ENCODE peak calls at places on chromosomes 16 and 17, in four cellular contexts. Y, F, R and K are unnamed samples.

GRCh38 chr17:7440823-7441174 is 1.5 kb downstream of the FGF11 start:
- DNase-seq in Y (peak; percentile 28), F (no peak), R (no peak), K (no peak)

GRCh38 chr16:31196324-31197088 is 6.1 kb downstream of the PYCARD start:
- DNase-seq in Y (no peak), F (no peak), R (no peak), K (no peak)

GRCh38 chr17:4127555-4127954 is 15.3 kb downstream of the ZZEF1 start:
- DNase-seq in Y (no peak), F (no peak), R (no peak), K (peak; percentile 15)

GRCh38 chr16:81483064-81483969 is 38.7 kb downstream of the CMIP start:
- DNase-seq in Y (no peak), F (no peak), R (no peak), K (peak; percentile 67)

GRCh38 chr16:8720080-8720966 is 45.9 kb downstream of the ABAT start:
- DNase-seq in Y (no peak), F (peak; percentile 37), R (peak; percentile 58), K (no peak)

GRCh38 chr17:61253293-61253801 is 146.3 kb upstream of the TBX2 start:
- DNase-seq in Y (no peak), F (no peak), R (peak; percentile 56), K (no peak)

GRCh38 chr17:1474402-1475189 is 17.9 kb downstream of the MYO1C start:
- DNase-seq in Y (no peak), F (peak; percentile 79), R (no peak), K (no peak)

GRCh38 chr16:53043986-53044571 is 8.6 kb downstream of the CHD9NB start:
- DNase-seq in Y (peak; percentile 46), F (no peak), R (peak; percentile 72), K (no peak)

GRCh38 chr17:80695979-80696378 is 151.3 kb downstream of the RPTOR start:
- DNase-seq in Y (no peak), F (no peak), R (peak; percentile 11), K (no peak)

GRCh38 chr16:70433456-70434103 is 5.3 kb downstream of the ST3GAL2 start:
- DNase-seq in Y (peak; percentile 33), F (no peak), R (peak; percentile 59), K (peak; percentile 87)

GRCh38 chr17:73226556-73227172 is 33.8 kb downstream of the COG1 start:
- DNase-seq in Y (no peak), F (no peak), R (no peak), K (peak; percentile 45)

GRCh38 chr17:1197781-1198490 is 18.2 kb upstream of the ABR start:
- DNase-seq in Y (peak; percentile 82), F (peak; percentile 86), R (peak; percentile 87), K (no peak)

GRCh38 chr16:3431779-3432219 is 11.5 kb downstream of the ZNF597 start:
- DNase-seq in Y (peak; percentile 19), F (peak; percentile 42), R (peak; percentile 61), K (peak; percentile 31)

GRCh38 chr17:5545051-5545987 is 39.0 kb downstream of the NLRP1 start:
- DNase-seq in Y (no peak), F (no peak), R (no peak), K (peak; percentile 21)

GRCh38 chr17:1470071-1470773 is 14.2 kb upstream of the CRK start:
- DNase-seq in Y (no peak), F (no peak), R (no peak), K (no peak)

GRCh38 chr17:12627177-12627629 is 38.5 kb upstream of the MYOCD start:
- DNase-seq in Y (no peak), F (no peak), R (peak; percentile 7), K (peak; percentile 100)

GRCh38 chr17:76544123-76544915 is 4.5 kb downstream of the PRCD start:
- DNase-seq in Y (no peak), F (no peak), R (no peak), K (no peak)

GRCh38 chr17:61363601-61364462 is 35.8 kb upstream of the TBX2 start:
- DNase-seq in Y (no peak), F (no peak), R (no peak), K (no peak)

GRCh38 chr16:88113545-88114045 is 162.4 kb downstream of the BANP start:
- DNase-seq in Y (no peak), F (no peak), R (no peak), K (no peak)

GRCh38 chr17:19724501-19725420 is 8.4 kb upstream of the SLC47A2 start:
- DNase-seq in Y (peak; percentile 77), F (peak; percentile 59), R (peak; percentile 70), K (no peak)

GRCh38 chr17:19470529-19471261 is 59.7 kb downstream of the RNF112 start:
- DNase-seq in Y (peak; percentile 63), F (no peak), R (peak; percentile 57), K (peak; percentile 56)

GRCh38 chr17:1123397-1124237 is 56.2 kb downstream of the ABR start:
- DNase-seq in Y (no peak), F (no peak), R (no peak), K (no peak)

GRCh38 chr17:17051791-17052461 is 9.7 kb downstream of the MPRIP start:
- DNase-seq in Y (peak; percentile 57), F (no peak), R (peak; percentile 46), K (peak; percentile 15)

GRCh38 chr17:48835971-48836370 is 5.1 kb downstream of the CALCOCO2 start:
- DNase-seq in Y (no peak), F (no peak), R (no peak), K (no peak)

GRCh38 chr17:43118679-43119615 is 6.2 kb downstream of the BRCA1 start:
- DNase-seq in Y (no peak), F (no peak), R (no peak), K (peak; percentile 17)

GRCh38 chr17:49748791-49749190 is 15.1 kb downstream of the FAM117A start:
- DNase-seq in Y (peak; percentile 61), F (peak; percentile 44), R (no peak), K (no peak)

GRCh38 chr17:73591278-73592078 is 52.8 kb downstream of the SDK2 start:
- DNase-seq in Y (peak; percentile 21), F (peak; percentile 56), R (peak; percentile 3), K (no peak)

GRCh38 chr16:86035906-86036305 is 136.9 kb downstream of the IRF8 start:
- DNase-seq in Y (no peak), F (no peak), R (no peak), K (no peak)

GRCh38 chr17:56785396-56785795 is 48.3 kb downstream of the C17orf67 start:
- DNase-seq in Y (no peak), F (no peak), R (no peak), K (peak; percentile 67)

GRCh38 chr17:19335951-19336631 is 26.4 kb downstream of the B9D1 start:
- DNase-seq in Y (no peak), F (no peak), R (no peak), K (no peak)

GRCh38 chr17:27466748-27467375 is 10.6 kb downstream of the KSR1 start:
- DNase-seq in Y (no peak), F (peak; percentile 55), R (no peak), K (no peak)

GRCh38 chr17:38799501-38800236 is at the start of gene PIP4K2B:
- DNase-seq in Y (peak; percentile 97), F (peak; percentile 93), R (peak; percentile 98), K (peak; percentile 98)
- TF ChIP-seq POLR2A in Y (peak; percentile 63), F (peak; percentile 80), R (peak; percentile 64), K (peak; percentile 84)

DNA sequence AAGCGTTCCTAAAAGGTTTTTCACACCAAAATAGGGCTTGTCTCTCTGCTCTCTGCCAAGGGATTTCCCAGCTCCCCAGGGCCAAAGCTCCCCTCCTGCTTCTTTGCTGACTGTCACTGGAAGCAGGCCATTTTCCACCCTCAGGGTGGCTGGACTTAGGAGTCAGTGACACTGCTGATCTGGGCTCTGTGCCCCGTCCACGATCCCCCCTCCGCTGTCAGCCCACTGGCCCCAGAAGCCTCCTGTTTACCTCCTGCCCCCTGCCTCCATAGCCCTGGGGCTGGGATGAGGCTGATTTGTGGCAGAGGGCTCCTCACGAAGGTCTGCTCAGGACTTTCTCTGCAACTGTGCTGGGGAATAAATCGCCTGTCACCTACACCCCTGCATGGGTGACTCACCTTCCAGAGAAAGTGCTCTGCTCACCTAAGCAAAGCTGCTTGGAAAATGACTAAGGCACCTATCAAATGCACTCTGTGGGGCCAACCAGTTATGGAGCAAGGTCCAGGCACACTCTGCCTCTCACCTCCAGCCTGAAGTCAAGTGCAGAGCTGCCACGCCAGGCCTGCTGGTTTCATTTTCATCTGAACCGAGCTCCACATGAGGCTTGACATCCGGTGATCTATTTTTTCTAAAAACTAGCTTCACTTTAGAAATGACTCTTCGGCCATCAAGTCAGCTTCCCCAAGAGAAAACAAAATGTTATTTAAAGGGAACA is 4.9 kb downstream of the MAP3K14 start:
- DNase-seq in Y (peak; percentile 89), F (peak; percentile 50), R (peak; percentile 93), K (peak; percentile 63)
- TF ChIP-seq POLR2A in Y (peak; percentile 80), F (peak; percentile 32), R (peak; percentile 78), K (no peak)

DNA sequence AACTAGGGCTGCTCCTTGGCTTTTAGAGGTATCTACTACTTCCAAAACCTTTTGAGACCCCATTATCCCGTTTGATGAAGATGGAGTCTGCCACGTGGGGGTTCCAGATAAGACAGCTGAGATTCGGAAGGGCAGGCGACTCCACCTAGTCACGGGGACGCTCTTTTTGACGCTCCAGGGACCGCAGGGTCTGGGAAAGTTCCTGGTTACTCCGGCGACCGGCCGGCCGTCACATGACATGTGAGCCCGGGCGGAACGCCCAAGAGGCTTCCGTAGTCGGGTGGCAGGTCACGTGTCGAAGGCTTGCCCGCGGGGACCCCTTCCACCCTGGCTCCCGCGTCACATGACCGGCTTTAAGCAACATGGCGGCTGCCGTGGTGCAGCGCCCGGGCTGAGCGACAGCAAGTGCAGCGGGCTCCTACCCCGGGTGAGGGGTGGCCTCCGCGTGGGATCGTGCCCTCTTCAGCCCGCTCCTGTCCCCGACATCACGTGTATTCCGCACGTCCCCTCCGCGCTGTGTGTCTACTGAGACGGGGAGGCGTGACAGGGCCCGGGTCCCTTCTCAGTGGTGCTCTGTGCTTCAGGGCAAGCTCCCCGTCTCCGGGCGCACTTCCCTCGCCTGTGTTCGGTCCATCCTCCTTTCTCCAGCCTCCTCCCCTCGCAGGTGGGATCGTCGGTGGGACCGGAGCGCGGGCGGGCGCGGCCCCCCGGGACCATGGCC is at the start of gene SPNS1:
- DNase-seq in Y (peak; percentile 98), F (peak; percentile 99), R (peak; percentile 98), K (peak; percentile 97)
- TF ChIP-seq POLR2A in Y (peak; percentile 55), F (peak; percentile 82), R (peak; percentile 65), K (peak; percentile 82)

GRCh38 chr16:19560078-19560477 is 4.6 kb downstream of the VPS35L start:
- DNase-seq in Y (no peak), F (no peak), R (no peak), K (no peak)

GRCh38 chr16:19559242-19559910 is 3.9 kb downstream of the VPS35L start:
- DNase-seq in Y (no peak), F (no peak), R (no peak), K (peak; percentile 69)

GRCh38 chr16:19555938-19556778 is 655 bp downstream of the VPS35L start:
- DNase-seq in Y (peak; percentile 11), F (peak; percentile 22), R (no peak), K (peak; percentile 26)

GRCh38 chr16:19549688-19550087 is 5.8 kb upstream of the VPS35L start:
- DNase-seq in Y (no peak), F (no peak), R (no peak), K (no peak)

DNA sequence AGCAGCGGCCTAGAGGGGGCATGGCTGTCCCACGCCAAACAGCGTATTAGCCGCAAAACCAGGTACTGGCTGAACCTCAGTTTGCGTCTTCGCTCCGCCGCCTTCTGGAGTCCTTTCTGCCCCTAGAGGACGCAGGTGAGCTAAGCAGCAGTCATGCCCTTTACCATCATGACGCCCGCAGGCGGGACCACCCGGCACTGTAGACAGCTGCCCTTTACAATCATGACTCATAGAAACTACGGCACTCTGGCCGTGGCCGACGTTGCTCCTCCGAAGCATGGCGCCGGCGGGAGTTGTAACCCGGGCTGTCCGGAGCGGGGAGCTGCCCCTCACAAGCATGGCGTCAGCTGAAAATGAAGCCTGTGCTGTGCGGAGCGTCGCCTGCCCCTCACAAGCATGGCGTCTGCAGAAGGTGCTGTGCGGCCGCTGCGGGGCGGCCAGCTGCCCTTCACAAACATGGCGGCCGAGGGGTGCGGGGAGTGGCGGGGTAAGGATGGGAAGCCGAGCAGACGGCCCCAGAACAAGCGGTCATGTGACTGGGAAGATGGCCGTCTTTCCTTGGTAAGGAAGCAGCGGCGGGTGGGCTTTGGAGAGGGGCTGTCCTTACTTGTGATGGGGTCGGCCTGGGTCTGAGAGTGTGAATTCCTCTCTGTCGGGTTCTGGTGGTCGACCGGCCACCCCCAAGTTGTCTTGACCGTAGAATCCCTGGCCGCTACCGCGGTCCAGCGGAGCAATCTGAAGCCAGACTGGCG is at the start of gene VPS35L:
- DNase-seq in Y (peak; percentile 98), F (peak; percentile 79), R (peak; percentile 98), K (peak; percentile 99)
- TF ChIP-seq POLR2A in Y (peak; percentile 45), F (peak; percentile 73), R (peak; percentile 75), K (peak; percentile 92)